ENCODE peak calls at places on chromosomes 16 and 17, in eight cellular contexts. One of them, this sample, is unnamed.

GRCh38 chr17:77496831-77497577 is 356.2 kb downstream of the SEC14L1 start:
- DNase-seq in fibroblast of the aortic adventitia: no peak
- DNase-seq in PC-9: no peak
- DNase-seq in CD8-positive, alpha-beta T cell: no peak
- DNase-seq in activated T-cell treated with anti-CD3 and anti-CD28 coated beads for 1 hour: no peak
- DNase-seq in NCI-H1417 treated with DMSO at 0.1 percent for 48 hours: no peak
- DNase-seq in GOT3: no peak
- DNase-seq in NB4: no peak
- DNase-seq in this sample: no peak

GRCh38 chr16:12314786-12315185 is 338.3 kb downstream of the SNX29 start:
- DNase-seq in fibroblast of the aortic adventitia: no peak
- DNase-seq in PC-9: no peak
- DNase-seq in CD8-positive, alpha-beta T cell: no peak
- DNase-seq in activated T-cell treated with anti-CD3 and anti-CD28 coated beads for 1 hour: no peak
- DNase-seq in NCI-H1417 treated with DMSO at 0.1 percent for 48 hours: no peak
- DNase-seq in GOT3: no peak
- DNase-seq in NB4: no peak
- DNase-seq in this sample: no peak

GRCh38 chr16:4796982-4797804 is 2.0 kb downstream of the SMIM22 start:
- DNase-seq in fibroblast of the aortic adventitia: no peak
- DNase-seq in PC-9: no peak
- DNase-seq in CD8-positive, alpha-beta T cell: no peak
- DNase-seq in activated T-cell treated with anti-CD3 and anti-CD28 coated beads for 1 hour: no peak
- DNase-seq in NCI-H1417 treated with DMSO at 0.1 percent for 48 hours: no peak
- DNase-seq in GOT3: no peak
- DNase-seq in NB4: no peak
- DNase-seq in this sample: peak

GRCh38 chr17:35801583-35802224 is 6.3 kb upstream of the MMP28 start:
- DNase-seq in fibroblast of the aortic adventitia: peak
- DNase-seq in PC-9: no peak
- DNase-seq in CD8-positive, alpha-beta T cell: peak
- DNase-seq in activated T-cell treated with anti-CD3 and anti-CD28 coated beads for 1 hour: no peak
- DNase-seq in NCI-H1417 treated with DMSO at 0.1 percent for 48 hours: no peak
- DNase-seq in GOT3: no peak
- DNase-seq in NB4: peak
- DNase-seq in this sample: peak

GRCh38 chr17:7266784-7267183 is 4.5 kb upstream of the CLDN7 start:
- DNase-seq in fibroblast of the aortic adventitia: no peak
- DNase-seq in PC-9: no peak
- DNase-seq in CD8-positive, alpha-beta T cell: no peak
- DNase-seq in activated T-cell treated with anti-CD3 and anti-CD28 coated beads for 1 hour: no peak
- DNase-seq in NCI-H1417 treated with DMSO at 0.1 percent for 48 hours: no peak
- DNase-seq in GOT3: no peak
- DNase-seq in NB4: no peak
- DNase-seq in this sample: no peak

GRCh38 chr17:6427284-6427781 is 7.6 kb downstream of the AIPL1 start:
- DNase-seq in fibroblast of the aortic adventitia: peak
- DNase-seq in PC-9: no peak
- DNase-seq in CD8-positive, alpha-beta T cell: no peak
- DNase-seq in activated T-cell treated with anti-CD3 and anti-CD28 coated beads for 1 hour: no peak
- DNase-seq in NCI-H1417 treated with DMSO at 0.1 percent for 48 hours: no peak
- DNase-seq in GOT3: no peak
- DNase-seq in NB4: peak
- DNase-seq in this sample: no peak

GRCh38 chr17:27502526-27503324 is 46.5 kb downstream of the KSR1 start:
- DNase-seq in fibroblast of the aortic adventitia: peak
- DNase-seq in PC-9: no peak
- DNase-seq in CD8-positive, alpha-beta T cell: no peak
- DNase-seq in activated T-cell treated with anti-CD3 and anti-CD28 coated beads for 1 hour: no peak
- DNase-seq in NCI-H1417 treated with DMSO at 0.1 percent for 48 hours: no peak
- DNase-seq in GOT3: no peak
- DNase-seq in NB4: no peak
- DNase-seq in this sample: peak

GRCh38 chr17:42895185-42895555 is 5.4 kb upstream of the G6PC1 start:
- DNase-seq in fibroblast of the aortic adventitia: peak
- DNase-seq in PC-9: peak
- DNase-seq in CD8-positive, alpha-beta T cell: no peak
- DNase-seq in activated T-cell treated with anti-CD3 and anti-CD28 coated beads for 1 hour: no peak
- DNase-seq in NCI-H1417 treated with DMSO at 0.1 percent for 48 hours: no peak
- DNase-seq in GOT3: no peak
- DNase-seq in NB4: no peak
- DNase-seq in this sample: peak

GRCh38 chr17:34386343-34386924 is 23.4 kb upstream of the CCL1 start:
- DNase-seq in fibroblast of the aortic adventitia: no peak
- DNase-seq in PC-9: no peak
- DNase-seq in CD8-positive, alpha-beta T cell: no peak
- DNase-seq in activated T-cell treated with anti-CD3 and anti-CD28 coated beads for 1 hour: no peak
- DNase-seq in NCI-H1417 treated with DMSO at 0.1 percent for 48 hours: no peak
- DNase-seq in GOT3: no peak
- DNase-seq in NB4: no peak
- DNase-seq in this sample: no peak

GRCh38 chr17:76405607-76405966 is 21.2 kb downstream of the SPHK1 start:
- DNase-seq in fibroblast of the aortic adventitia: no peak
- DNase-seq in PC-9: no peak
- DNase-seq in CD8-positive, alpha-beta T cell: no peak
- DNase-seq in activated T-cell treated with anti-CD3 and anti-CD28 coated beads for 1 hour: no peak
- DNase-seq in NCI-H1417 treated with DMSO at 0.1 percent for 48 hours: no peak
- DNase-seq in GOT3: no peak
- DNase-seq in NB4: peak
- DNase-seq in this sample: no peak

GRCh38 chr16:68236804-68237242 is 896 bp upstream of the ESRP2 start:
- DNase-seq in fibroblast of the aortic adventitia: no peak
- DNase-seq in PC-9: peak
- DNase-seq in CD8-positive, alpha-beta T cell: no peak
- DNase-seq in activated T-cell treated with anti-CD3 and anti-CD28 coated beads for 1 hour: no peak
- DNase-seq in NCI-H1417 treated with DMSO at 0.1 percent for 48 hours: no peak
- DNase-seq in GOT3: no peak
- DNase-seq in NB4: no peak
- DNase-seq in this sample: no peak

GRCh38 chr17:41683441-41684007 is 5.2 kb upstream of the EIF1 start:
- DNase-seq in fibroblast of the aortic adventitia: no peak
- DNase-seq in PC-9: no peak
- DNase-seq in CD8-positive, alpha-beta T cell: no peak
- DNase-seq in activated T-cell treated with anti-CD3 and anti-CD28 coated beads for 1 hour: no peak
- DNase-seq in NCI-H1417 treated with DMSO at 0.1 percent for 48 hours: no peak
- DNase-seq in GOT3: no peak
- DNase-seq in NB4: no peak
- DNase-seq in this sample: no peak

GRCh38 chr16:86898386-86898785 is 320.0 kb downstream of the FOXL1 start:
- DNase-seq in fibroblast of the aortic adventitia: no peak
- DNase-seq in PC-9: no peak
- DNase-seq in CD8-positive, alpha-beta T cell: no peak
- DNase-seq in activated T-cell treated with anti-CD3 and anti-CD28 coated beads for 1 hour: no peak
- DNase-seq in NCI-H1417 treated with DMSO at 0.1 percent for 48 hours: no peak
- DNase-seq in GOT3: no peak
- DNase-seq in NB4: no peak
- DNase-seq in this sample: no peak

GRCh38 chr16:89764711-89765201 is 43.4 kb downstream of the ZNF276 start:
- DNase-seq in fibroblast of the aortic adventitia: no peak
- DNase-seq in PC-9: no peak
- DNase-seq in CD8-positive, alpha-beta T cell: peak
- DNase-seq in activated T-cell treated with anti-CD3 and anti-CD28 coated beads for 1 hour: no peak
- DNase-seq in NCI-H1417 treated with DMSO at 0.1 percent for 48 hours: no peak
- DNase-seq in GOT3: no peak
- DNase-seq in NB4: peak
- DNase-seq in this sample: peak

GRCh38 chr16:85103096-85104079 is 8.9 kb downstream of the CIBAR2 start:
- DNase-seq in fibroblast of the aortic adventitia: no peak
- DNase-seq in PC-9: no peak
- DNase-seq in CD8-positive, alpha-beta T cell: no peak
- DNase-seq in activated T-cell treated with anti-CD3 and anti-CD28 coated beads for 1 hour: no peak
- DNase-seq in NCI-H1417 treated with DMSO at 0.1 percent for 48 hours: no peak
- DNase-seq in GOT3: no peak
- DNase-seq in NB4: no peak
- DNase-seq in this sample: no peak

GRCh38 chr16:75073551-75074414 is 42.8 kb downstream of the LDHD start:
- DNase-seq in fibroblast of the aortic adventitia: no peak
- DNase-seq in PC-9: no peak
- DNase-seq in CD8-positive, alpha-beta T cell: no peak
- DNase-seq in activated T-cell treated with anti-CD3 and anti-CD28 coated beads for 1 hour: no peak
- DNase-seq in NCI-H1417 treated with DMSO at 0.1 percent for 48 hours: no peak
- DNase-seq in GOT3: no peak
- DNase-seq in NB4: peak
- DNase-seq in this sample: no peak

GRCh38 chr17:7046127-7046724 is 2.3 kb upstream of the SLC16A11 start:
- DNase-seq in fibroblast of the aortic adventitia: no peak
- DNase-seq in PC-9: peak
- DNase-seq in CD8-positive, alpha-beta T cell: peak
- DNase-seq in activated T-cell treated with anti-CD3 and anti-CD28 coated beads for 1 hour: no peak
- DNase-seq in NCI-H1417 treated with DMSO at 0.1 percent for 48 hours: peak
- DNase-seq in GOT3: no peak
- DNase-seq in NB4: no peak
- DNase-seq in this sample: peak

GRCh38 chr16:974001-974601 is 3.3 kb upstream of the LMF1 start:
- DNase-seq in fibroblast of the aortic adventitia: no peak
- DNase-seq in PC-9: peak
- DNase-seq in CD8-positive, alpha-beta T cell: no peak
- DNase-seq in activated T-cell treated with anti-CD3 and anti-CD28 coated beads for 1 hour: no peak
- DNase-seq in NCI-H1417 treated with DMSO at 0.1 percent for 48 hours: no peak
- DNase-seq in GOT3: no peak
- DNase-seq in NB4: no peak
- DNase-seq in this sample: no peak

GRCh38 chr16:57616871-57617270 is 11.6 kb upstream of the ADGRG1 start:
- DNase-seq in fibroblast of the aortic adventitia: no peak
- DNase-seq in PC-9: no peak
- DNase-seq in CD8-positive, alpha-beta T cell: no peak
- DNase-seq in activated T-cell treated with anti-CD3 and anti-CD28 coated beads for 1 hour: no peak
- DNase-seq in NCI-H1417 treated with DMSO at 0.1 percent for 48 hours: no peak
- DNase-seq in GOT3: no peak
- DNase-seq in NB4: peak
- DNase-seq in this sample: no peak

GRCh38 chr16:85090873-85091521 is 21.3 kb downstream of the CIBAR2 start:
- DNase-seq in fibroblast of the aortic adventitia: no peak
- DNase-seq in PC-9: no peak
- DNase-seq in CD8-positive, alpha-beta T cell: no peak
- DNase-seq in activated T-cell treated with anti-CD3 and anti-CD28 coated beads for 1 hour: no peak
- DNase-seq in NCI-H1417 treated with DMSO at 0.1 percent for 48 hours: no peak
- DNase-seq in GOT3: no peak
- DNase-seq in NB4: peak
- DNase-seq in this sample: no peak

GRCh38 chr17:70225272-70225671 is 55.9 kb downstream of the KCNJ2 start:
- DNase-seq in fibroblast of the aortic adventitia: no peak
- DNase-seq in PC-9: no peak
- DNase-seq in CD8-positive, alpha-beta T cell: no peak
- DNase-seq in activated T-cell treated with anti-CD3 and anti-CD28 coated beads for 1 hour: no peak
- DNase-seq in NCI-H1417 treated with DMSO at 0.1 percent for 48 hours: no peak
- DNase-seq in GOT3: no peak
- DNase-seq in NB4: no peak
- DNase-seq in this sample: no peak

GRCh38 chr16:77585852-77586251 is 136.5 kb upstream of the NUDT7 start:
- DNase-seq in fibroblast of the aortic adventitia: peak
- DNase-seq in PC-9: no peak
- DNase-seq in CD8-positive, alpha-beta T cell: no peak
- DNase-seq in activated T-cell treated with anti-CD3 and anti-CD28 coated beads for 1 hour: no peak
- DNase-seq in NCI-H1417 treated with DMSO at 0.1 percent for 48 hours: no peak
- DNase-seq in GOT3: no peak
- DNase-seq in NB4: no peak
- DNase-seq in this sample: no peak

This sample was measured in mucosa of gallbladder.